ENCODE peak calls at places on chromosomes 16 and 17, in four cellular contexts. S is left ventricle myocardium inferior, F is Daoy, D is uterus. N is an unnamed sample.

GRCh38 chr16:30368122-30368791 is 2.0 kb downstream of the TBC1D10B start:
- DNase-seq in S (no peak), F (peak), D (no peak), N (no peak)

GRCh38 chr17:66348605-66349165 is 46.3 kb downstream of the PRKCA start:
- DNase-seq in F (peak), D (peak), S (no peak), N (no peak)

GRCh38 chr16:30700491-30700890 is 1.5 kb downstream of the SRCAP start:
- DNase-seq in F (no peak), D (no peak), S (peak), N (no peak)

GRCh38 chr17:9269350-9270035 is 248.2 kb downstream of the NTN1 start:
- DNase-seq in D (no peak), S (no peak), F (no peak), N (no peak)

GRCh38 chr16:67206129-67206837 is 7.4 kb downstream of the ELMO3 start:
- DNase-seq in D (no peak), S (no peak), F (no peak), N (no peak)

GRCh38 chr17:65287040-65287439 is 149.9 kb downstream of the RGS9 start:
- DNase-seq in S (no peak), D (no peak), F (no peak), N (no peak)

GRCh38 chr16:28610595-28611270 is 889 bp upstream of the SULT1A1 start:
- DNase-seq in S (no peak), D (no peak), F (no peak), N (no peak)

GRCh38 chr16:69820926-69821541 is 58.9 kb downstream of the WWP2 start:
- DNase-seq in D (no peak), S (no peak), F (no peak), N (peak)

GRCh38 chr16:86630471-86630870 is 52.1 kb downstream of the FOXL1 start:
- DNase-seq in S (peak), F (no peak), D (no peak), N (no peak)

GRCh38 chr17:62751350-62751691 is 56.8 kb downstream of the MARCHF10 start:
- DNase-seq in S (no peak), F (no peak), D (peak), N (no peak)

N was measured in psoas muscle.